ENCODE peak calls at places on chromosome 20, in seven cellular contexts. M is lung microvascular endothelial cell; H is AG04450; E is AG09309; R is NCI-H1105; L is stimulated activated CD4-positive, alpha-beta T cell treated with anti-CD3 and anti-CD28 coated beads, Interleukin-1b, Interleukin-23, amount 100 ng/mL, for 24 hours; A is heart left ventricle. G is an unnamed sample.

GRCh38 chr20:24647713-24648112 is 178.3 kb downstream of the SYNDIG1 start:
- DNase-seq in M (no peak), H (no peak), E (no peak), R (no peak), L (no peak), A (no peak), G (no peak)

GRCh38 chr20:9408422-9409300 is 105.7 kb upstream of the LAMP5 start:
- DNase-seq in M (no peak), H (no peak), E (peak; percentile 38), R (no peak), L (no peak), A (no peak), G (no peak)

GRCh38 chr20:62025832-62026563 is 39.7 kb downstream of the TAF4 start:
- DNase-seq in M (peak; percentile 86), H (peak; percentile 20), E (peak; percentile 32), R (no peak), L (no peak), A (peak; percentile 39), G (peak; percentile 15)

GRCh38 chr20:41587956-41588355 is 30.2 kb downstream of the CHD6 start:
- DNase-seq in M (peak; percentile 11), H (peak; percentile 13), E (peak; percentile 57), R (no peak), L (no peak), A (no peak), G (peak; percentile 68)

GRCh38 chr20:40962733-40963504 is 65.7 kb upstream of the TOP1 start:
- DNase-seq in M (peak; percentile 63), H (no peak), E (no peak), R (peak; percentile 41), L (peak; percentile 40), A (peak; percentile 59), G (peak; percentile 44)

GRCh38 chr20:3927486-3928291 is 38.5 kb downstream of the PANK2 start:
- DNase-seq in M (no peak), H (no peak), E (no peak), R (peak; percentile 77), L (no peak), A (no peak), G (no peak)

GRCh38 chr20:25238319-25239037 is 9.4 kb upstream of the PYGB start:
- DNase-seq in M (peak; percentile 41), H (no peak), E (no peak), R (no peak), L (no peak), A (no peak), G (no peak)

GRCh38 chr20:5807431-5807830 is 57.2 kb downstream of the SHLD1 start:
- DNase-seq in M (no peak), H (no peak), E (no peak), R (no peak), L (no peak), A (no peak), G (no peak)

GRCh38 chr20:9306521-9306920 is 207.9 kb upstream of the LAMP5 start:
- DNase-seq in M (no peak), H (peak; percentile 79), E (peak; percentile 40), R (no peak), L (no peak), A (no peak), G (peak; percentile 32)

GRCh38 chr20:5658897-5659296 is 91.3 kb upstream of the SHLD1 start:
- DNase-seq in M (peak; percentile 96), H (peak; percentile 64), E (no peak), R (peak; percentile 40), L (no peak), A (peak; percentile 79), G (peak; percentile 70)

GRCh38 chr20:63950701-63951397 is 5.4 kb downstream of the UCKL1 start:
- DNase-seq in M (no peak), H (no peak), E (no peak), R (no peak), L (no peak), A (peak; percentile 83), G (no peak)

GRCh38 chr20:33516882-33517281 is 27.0 kb downstream of the CBFA2T2 start:
- DNase-seq in M (peak; percentile 50), H (no peak), E (no peak), R (no peak), L (no peak), A (no peak), G (no peak)

GRCh38 chr20:25314497-25315417 is 66.9 kb downstream of the PYGB start:
- DNase-seq in M (no peak), H (no peak), E (no peak), R (no peak), L (no peak), A (no peak), G (no peak)

GRCh38 chr20:16709017-16709416 is 20.8 kb upstream of the SNRPB2 start:
- DNase-seq in M (no peak), H (no peak), E (no peak), R (no peak), L (no peak), A (no peak), G (no peak)

GRCh38 chr20:51447097-51447764 is 95.3 kb downstream of the NFATC2 start:
- DNase-seq in M (peak; percentile 91), H (peak; percentile 91), E (peak; percentile 84), R (no peak), L (no peak), A (peak; percentile 61), G (peak; percentile 96)

GRCh38 chr20:16514145-16514544 is 59.1 kb downstream of the KIF16B start:
- DNase-seq in M (no peak), H (no peak), E (no peak), R (no peak), L (no peak), A (no peak), G (no peak)

GRCh38 chr20:48102076-48102787 is 317.0 kb upstream of the SULF2 start:
- DNase-seq in M (no peak), H (no peak), E (no peak), R (no peak), L (no peak), A (no peak), G (no peak)